ENCODE peak calls at places on chromosomes 7 and 10, in ten cellular contexts. One of them, this sample, is unnamed. For H3K4me1, the result is how much of the 10 kb centered on the place peaks cover.

GRCh38 chr7:79529896-79530235 is 76.4 kb upstream of the MAGI2 start:
- DNase-seq in fibroblast of lung: no peak
- DNase-seq in CD8-positive, alpha-beta T cell: no peak
- DNase-seq in gastrocnemius medialis: no peak
- DNase-seq in left ventricle myocardium inferior: no peak
- DNase-seq in Peyer's patch: no peak
- DNase-seq in tibial artery: no peak
- DNase-seq in thyroid gland: no peak
- DNase-seq in heart right ventricle: no peak
- DNase-seq in cardiac muscle cell: no peak
- DNase-seq in this sample: no peak

GRCh38 chr7:157278791-157279678 is 57.8 kb upstream of the DNAJB6 start:
- DNase-seq in fibroblast of lung: no peak
- DNase-seq in CD8-positive, alpha-beta T cell: no peak
- DNase-seq in gastrocnemius medialis: peak
- DNase-seq in left ventricle myocardium inferior: peak
- DNase-seq in Peyer's patch: peak
- DNase-seq in tibial artery: no peak
- DNase-seq in thyroid gland: peak
- DNase-seq in heart right ventricle: peak
- DNase-seq in cardiac muscle cell: peak
- DNase-seq in this sample: peak

GRCh38 chr7:93717217-93717900 is 142.8 kb upstream of the CALCR start:
- DNase-seq in fibroblast of lung: peak
- DNase-seq in CD8-positive, alpha-beta T cell: no peak
- DNase-seq in gastrocnemius medialis: no peak
- DNase-seq in left ventricle myocardium inferior: no peak
- DNase-seq in Peyer's patch: no peak
- DNase-seq in tibial artery: no peak
- DNase-seq in thyroid gland: no peak
- DNase-seq in heart right ventricle: no peak
- DNase-seq in cardiac muscle cell: peak
- DNase-seq in this sample: no peak

GRCh38 chr10:21297525-21298383 is 227.7 kb downstream of the SKIDA1 start:
- DNase-seq in fibroblast of lung: peak
- DNase-seq in CD8-positive, alpha-beta T cell: no peak
- DNase-seq in gastrocnemius medialis: no peak
- DNase-seq in left ventricle myocardium inferior: no peak
- DNase-seq in Peyer's patch: no peak
- DNase-seq in tibial artery: no peak
- DNase-seq in thyroid gland: no peak
- DNase-seq in heart right ventricle: no peak
- DNase-seq in cardiac muscle cell: peak
- DNase-seq in this sample: no peak

GRCh38 chr10:49035920-49036319 is 79.4 kb downstream of the VSTM4 start:
- DNase-seq in fibroblast of lung: no peak
- DNase-seq in CD8-positive, alpha-beta T cell: no peak
- DNase-seq in gastrocnemius medialis: no peak
- DNase-seq in left ventricle myocardium inferior: no peak
- DNase-seq in Peyer's patch: no peak
- DNase-seq in tibial artery: no peak
- DNase-seq in thyroid gland: no peak
- DNase-seq in heart right ventricle: no peak
- DNase-seq in cardiac muscle cell: no peak
- DNase-seq in this sample: no peak

GRCh38 chr7:17822557-17823173 is 117.6 kb downstream of the SNX13 start:
- DNase-seq in fibroblast of lung: no peak
- DNase-seq in CD8-positive, alpha-beta T cell: no peak
- DNase-seq in gastrocnemius medialis: no peak
- DNase-seq in left ventricle myocardium inferior: no peak
- DNase-seq in Peyer's patch: no peak
- DNase-seq in tibial artery: no peak
- DNase-seq in thyroid gland: no peak
- DNase-seq in heart right ventricle: no peak
- DNase-seq in cardiac muscle cell: no peak
- DNase-seq in this sample: no peak

GRCh38 chr7:111011500-111011899 is 79.4 kb upstream of the LRRN3 start:
- DNase-seq in fibroblast of lung: no peak
- DNase-seq in CD8-positive, alpha-beta T cell: no peak
- DNase-seq in gastrocnemius medialis: no peak
- DNase-seq in left ventricle myocardium inferior: no peak
- DNase-seq in Peyer's patch: no peak
- DNase-seq in tibial artery: no peak
- DNase-seq in thyroid gland: no peak
- DNase-seq in heart right ventricle: no peak
- DNase-seq in cardiac muscle cell: no peak
- DNase-seq in this sample: no peak

GRCh38 chr7:3194501-3195141 is 106.4 kb upstream of the SDK1 start:
- DNase-seq in fibroblast of lung: peak
- DNase-seq in CD8-positive, alpha-beta T cell: no peak
- DNase-seq in gastrocnemius medialis: no peak
- DNase-seq in left ventricle myocardium inferior: no peak
- DNase-seq in Peyer's patch: no peak
- DNase-seq in tibial artery: no peak
- DNase-seq in thyroid gland: no peak
- DNase-seq in heart right ventricle: no peak
- DNase-seq in cardiac muscle cell: peak
- DNase-seq in this sample: peak

GRCh38 chr7:68269410-68269809 is 1272.8 kb downstream of the TYW1 start:
- DNase-seq in fibroblast of lung: no peak
- DNase-seq in CD8-positive, alpha-beta T cell: no peak
- DNase-seq in gastrocnemius medialis: no peak
- DNase-seq in left ventricle myocardium inferior: no peak
- DNase-seq in Peyer's patch: no peak
- DNase-seq in tibial artery: no peak
- DNase-seq in thyroid gland: peak
- DNase-seq in heart right ventricle: no peak
- DNase-seq in cardiac muscle cell: peak
- DNase-seq in this sample: peak

GRCh38 chr7:141617280-141617679 is 66.1 kb downstream of the AGK start:
- DNase-seq in fibroblast of lung: no peak
- DNase-seq in CD8-positive, alpha-beta T cell: no peak
- DNase-seq in gastrocnemius medialis: no peak
- DNase-seq in left ventricle myocardium inferior: no peak
- DNase-seq in Peyer's patch: no peak
- DNase-seq in tibial artery: no peak
- DNase-seq in thyroid gland: no peak
- DNase-seq in heart right ventricle: no peak
- DNase-seq in cardiac muscle cell: no peak
- DNase-seq in this sample: no peak

GRCh38 chr10:63268139-63268797 is 135.1 kb downstream of the NRBF2 start:
- DNase-seq in fibroblast of lung: no peak
- DNase-seq in CD8-positive, alpha-beta T cell: no peak
- DNase-seq in gastrocnemius medialis: no peak
- DNase-seq in left ventricle myocardium inferior: no peak
- DNase-seq in Peyer's patch: no peak
- DNase-seq in tibial artery: no peak
- DNase-seq in thyroid gland: no peak
- DNase-seq in heart right ventricle: no peak
- DNase-seq in cardiac muscle cell: peak
- DNase-seq in this sample: no peak

GRCh38 chr7:151003572-151003971 is 12.8 kb downstream of the NOS3 start:
- DNase-seq in fibroblast of lung: no peak
- DNase-seq in CD8-positive, alpha-beta T cell: no peak
- DNase-seq in gastrocnemius medialis: no peak
- DNase-seq in left ventricle myocardium inferior: no peak
- DNase-seq in Peyer's patch: no peak
- DNase-seq in tibial artery: no peak
- DNase-seq in thyroid gland: no peak
- DNase-seq in heart right ventricle: no peak
- DNase-seq in cardiac muscle cell: no peak
- DNase-seq in this sample: no peak

GRCh38 chr10:95517536-95518454 is 43.4 kb downstream of the SORBS1 start:
- DNase-seq in fibroblast of lung: peak
- DNase-seq in CD8-positive, alpha-beta T cell: no peak
- DNase-seq in gastrocnemius medialis: no peak
- DNase-seq in left ventricle myocardium inferior: no peak
- DNase-seq in Peyer's patch: no peak
- DNase-seq in tibial artery: no peak
- DNase-seq in thyroid gland: no peak
- DNase-seq in heart right ventricle: no peak
- DNase-seq in cardiac muscle cell: peak
- DNase-seq in this sample: peak
- H3K4me1 ChIP-seq in fibroblast of lung: under half
- H3K4me1 ChIP-seq in CD8-positive, alpha-beta T cell: under half
- H3K4me1 ChIP-seq in gastrocnemius medialis: half or more
- H3K4me1 ChIP-seq in left ventricle myocardium inferior: half or more
- H3K4me1 ChIP-seq in Peyer's patch: under half
- H3K4me1 ChIP-seq in tibial artery: under half
- H3K4me1 ChIP-seq in thyroid gland: under half
- H3K4me1 ChIP-seq in heart right ventricle: half or more
- H3K4me1 ChIP-seq in cardiac muscle cell: under half
- H3K4me1 ChIP-seq in this sample: half or more

GRCh38 chr7:137001041-137001440 is 132.6 kb downstream of the CHRM2 start:
- DNase-seq in fibroblast of lung: peak
- DNase-seq in CD8-positive, alpha-beta T cell: no peak
- DNase-seq in gastrocnemius medialis: no peak
- DNase-seq in left ventricle myocardium inferior: no peak
- DNase-seq in Peyer's patch: no peak
- DNase-seq in tibial artery: no peak
- DNase-seq in thyroid gland: no peak
- DNase-seq in heart right ventricle: no peak
- DNase-seq in cardiac muscle cell: peak
- DNase-seq in this sample: no peak

GRCh38 chr7:136997735-136998134 is 129.3 kb downstream of the CHRM2 start:
- DNase-seq in fibroblast of lung: peak
- DNase-seq in CD8-positive, alpha-beta T cell: no peak
- DNase-seq in gastrocnemius medialis: no peak
- DNase-seq in left ventricle myocardium inferior: no peak
- DNase-seq in Peyer's patch: no peak
- DNase-seq in tibial artery: no peak
- DNase-seq in thyroid gland: no peak
- DNase-seq in heart right ventricle: no peak
- DNase-seq in cardiac muscle cell: no peak
- DNase-seq in this sample: no peak

GRCh38 chr7:137001478-137001877 is 133.0 kb downstream of the CHRM2 start:
- DNase-seq in fibroblast of lung: no peak
- DNase-seq in CD8-positive, alpha-beta T cell: no peak
- DNase-seq in gastrocnemius medialis: no peak
- DNase-seq in left ventricle myocardium inferior: no peak
- DNase-seq in Peyer's patch: no peak
- DNase-seq in tibial artery: no peak
- DNase-seq in thyroid gland: no peak
- DNase-seq in heart right ventricle: no peak
- DNase-seq in cardiac muscle cell: no peak
- DNase-seq in this sample: no peak

GRCh38 chr7:137000621-137001020 is 132.2 kb downstream of the CHRM2 start:
- DNase-seq in fibroblast of lung: no peak
- DNase-seq in CD8-positive, alpha-beta T cell: no peak
- DNase-seq in gastrocnemius medialis: no peak
- DNase-seq in left ventricle myocardium inferior: no peak
- DNase-seq in Peyer's patch: no peak
- DNase-seq in tibial artery: no peak
- DNase-seq in thyroid gland: no peak
- DNase-seq in heart right ventricle: no peak
- DNase-seq in cardiac muscle cell: no peak
- DNase-seq in this sample: no peak

GRCh38 chr7:136998495-136998894 is 130.0 kb downstream of the CHRM2 start:
- DNase-seq in fibroblast of lung: peak
- DNase-seq in CD8-positive, alpha-beta T cell: no peak
- DNase-seq in gastrocnemius medialis: no peak
- DNase-seq in left ventricle myocardium inferior: no peak
- DNase-seq in Peyer's patch: no peak
- DNase-seq in tibial artery: no peak
- DNase-seq in thyroid gland: no peak
- DNase-seq in heart right ventricle: no peak
- DNase-seq in cardiac muscle cell: no peak
- DNase-seq in this sample: no peak
- H3K4me3 ChIP-seq in fibroblast of lung: no peak
- H3K4me3 ChIP-seq in CD8-positive, alpha-beta T cell: no peak
- H3K4me3 ChIP-seq in gastrocnemius medialis: no peak
- H3K4me3 ChIP-seq in left ventricle myocardium inferior: no peak
- H3K4me3 ChIP-seq in Peyer's patch: no peak
- H3K4me3 ChIP-seq in tibial artery: no peak
- H3K4me3 ChIP-seq in thyroid gland: no peak
- H3K4me3 ChIP-seq in heart right ventricle: no peak
- H3K4me3 ChIP-seq in cardiac muscle cell: no peak
- H3K4me3 ChIP-seq in this sample: no peak

DNA sequence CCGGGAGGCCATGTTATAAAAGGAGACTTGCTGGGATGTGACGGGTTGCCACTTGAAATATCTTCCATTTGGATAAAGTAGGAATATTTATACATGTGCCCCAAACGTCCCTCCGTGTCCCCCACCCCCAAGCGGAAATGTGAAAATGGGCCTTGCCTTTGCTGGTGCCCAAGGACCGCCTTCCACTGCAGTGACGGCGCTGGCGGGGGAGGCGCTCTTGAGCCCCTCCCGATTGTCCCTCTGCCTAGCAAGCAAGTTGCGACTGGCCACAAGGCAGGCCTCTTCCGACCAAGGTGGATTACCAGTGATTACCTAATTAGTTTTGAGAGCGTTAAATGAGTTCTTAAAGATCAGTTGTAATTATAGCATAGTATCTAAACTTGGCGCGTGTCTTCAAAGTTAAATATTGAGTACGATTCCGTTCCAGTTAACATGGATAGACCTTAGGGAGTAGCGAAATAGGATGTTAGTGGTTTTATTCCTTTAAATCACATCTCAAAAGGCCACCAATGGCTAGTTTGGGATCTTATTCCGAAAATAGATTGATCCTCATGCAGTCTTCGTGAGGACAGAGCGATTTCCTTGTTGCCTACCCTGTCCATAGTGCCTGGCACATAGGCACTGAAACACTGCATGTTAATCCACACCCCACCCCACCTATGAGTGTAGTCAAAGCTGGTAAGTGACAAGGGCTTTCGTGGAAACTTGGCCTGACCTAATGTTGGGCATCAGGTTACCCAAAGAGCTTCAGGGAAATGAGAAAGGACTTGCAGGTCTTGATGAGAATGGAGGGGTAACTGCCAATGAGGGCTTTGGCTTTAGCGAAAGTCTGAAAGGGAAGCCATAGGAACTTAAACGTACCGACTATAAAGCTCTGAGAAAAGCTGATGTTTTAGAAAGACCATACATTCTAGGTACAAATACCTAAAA is 1.1 kb downstream of the PPIA start:
- DNase-seq in fibroblast of lung: peak
- DNase-seq in CD8-positive, alpha-beta T cell: peak
- DNase-seq in gastrocnemius medialis: peak
- DNase-seq in left ventricle myocardium inferior: peak
- DNase-seq in Peyer's patch: peak
- DNase-seq in tibial artery: peak
- DNase-seq in thyroid gland: peak
- DNase-seq in heart right ventricle: peak
- DNase-seq in cardiac muscle cell: peak
- DNase-seq in this sample: peak
- TF ChIP-seq CTCF in fibroblast of lung: peak
- TF ChIP-seq CTCF in CD8-positive, alpha-beta T cell: no peak
- TF ChIP-seq CTCF in gastrocnemius medialis: peak
- TF ChIP-seq CTCF in left ventricle myocardium inferior: peak
- TF ChIP-seq CTCF in Peyer's patch: peak
- TF ChIP-seq CTCF in tibial artery: peak
- TF ChIP-seq CTCF in thyroid gland: peak
- TF ChIP-seq CTCF in heart right ventricle: no peak
- TF ChIP-seq CTCF in cardiac muscle cell: peak
- TF ChIP-seq CTCF in this sample: peak

DNA sequence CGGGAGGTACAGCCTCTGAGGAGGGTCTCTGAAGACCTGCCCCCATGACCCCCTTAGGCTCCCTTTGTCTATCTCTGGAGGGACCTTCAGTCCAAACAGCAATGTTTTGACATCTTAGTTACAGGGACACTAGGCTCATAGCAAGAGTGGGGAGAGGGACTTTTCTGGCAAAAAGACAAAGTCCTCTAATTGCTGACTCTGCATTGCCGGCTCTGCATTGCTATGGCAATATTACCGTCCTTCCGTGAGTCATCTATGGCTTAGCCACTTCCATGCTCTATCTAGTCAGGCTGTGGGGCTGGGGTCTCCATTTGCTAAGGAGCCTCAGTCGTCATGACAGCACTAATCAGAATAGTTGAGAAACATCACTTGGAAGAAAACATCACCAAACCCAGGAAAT is 952.6 kb downstream of the KCNMA1 start:
- DNase-seq in fibroblast of lung: no peak
- DNase-seq in CD8-positive, alpha-beta T cell: no peak
- DNase-seq in gastrocnemius medialis: no peak
- DNase-seq in left ventricle myocardium inferior: no peak
- DNase-seq in Peyer's patch: no peak
- DNase-seq in tibial artery: no peak
- DNase-seq in thyroid gland: no peak
- DNase-seq in heart right ventricle: no peak
- DNase-seq in cardiac muscle cell: no peak
- DNase-seq in this sample: no peak
- H3K4me1 ChIP-seq in fibroblast of lung: under half
- H3K4me1 ChIP-seq in CD8-positive, alpha-beta T cell: under half
- H3K4me1 ChIP-seq in gastrocnemius medialis: under half
- H3K4me1 ChIP-seq in left ventricle myocardium inferior: under half
- H3K4me1 ChIP-seq in Peyer's patch: under half
- H3K4me1 ChIP-seq in tibial artery: under half
- H3K4me1 ChIP-seq in thyroid gland: under half
- H3K4me1 ChIP-seq in heart right ventricle: under half
- H3K4me1 ChIP-seq in cardiac muscle cell: under half
- H3K4me1 ChIP-seq in this sample: under half